ENCODE peak calls at places on chromosomes 3 and 15, in eight cellular contexts. X is GM06990; H is tibial artery; Y is BJ; D is brain microvascular endothelial cell; I is CD8-positive, alpha-beta T cell; O is natural killer cell; L is body of pancreas. R is an unnamed sample.

GRCh38 chr15:97504031-97504430 is 456.5 kb upstream of the ARRDC4 start:
- DNase-seq in X (no peak), H (no peak), Y (no peak), D (peak), I (no peak), O (no peak), L (no peak), R (no peak)

GRCh38 chr3:183114779-183115178 is 15.5 kb upstream of the MCCC1 start:
- DNase-seq in X (no peak), H (no peak), Y (no peak), D (no peak), I (no peak), O (no peak), L (no peak), R (no peak)

GRCh38 chr3:43260412-43260811 is 25.9 kb upstream of the SNRK start:
- DNase-seq in X (no peak), H (no peak), Y (no peak), D (peak), I (no peak), O (no peak), L (no peak), R (no peak)

GRCh38 chr15:65638681-65639089 is 16.9 kb downstream of the SLC24A1 start:
- DNase-seq in X (no peak), H (no peak), Y (peak), D (peak), I (peak), O (no peak), L (peak), R (no peak)

GRCh38 chr3:123757281-123757940 is 126.7 kb downstream of the MYLK start:
- DNase-seq in X (no peak), H (peak), Y (no peak), D (no peak), I (no peak), O (no peak), L (peak), R (peak)

GRCh38 chr15:57540736-57541135 is 51.0 kb upstream of the MYZAP start:
- DNase-seq in X (peak), H (no peak), Y (no peak), D (no peak), I (no peak), O (no peak), L (no peak), R (no peak)

GRCh38 chr15:101050647-101051290 is 131.6 kb downstream of the LRRK1 start:
- DNase-seq in X (no peak), H (peak), Y (no peak), D (no peak), I (no peak), O (peak), L (no peak), R (no peak)

GRCh38 chr3:57100046-57100695 is 39.7 kb downstream of the SPATA12 start:
- DNase-seq in X (no peak), H (peak), Y (peak), D (peak), I (peak), O (peak), L (peak), R (no peak)

GRCh38 chr3:126341755-126342150 is 15.5 kb downstream of the KLF15 start:
- DNase-seq in X (no peak), H (peak), Y (no peak), D (no peak), I (no peak), O (peak), L (no peak), R (no peak)

GRCh38 chr3:154954750-154955149 is 125.4 kb upstream of the MME start:
- DNase-seq in X (no peak), H (no peak), Y (no peak), D (peak), I (no peak), O (no peak), L (no peak), R (no peak)

GRCh38 chr3:14791343-14791945 is 27.3 kb upstream of the FGD5 start:
- DNase-seq in X (peak), H (peak), Y (no peak), D (peak), I (peak), O (no peak), L (peak), R (peak)

GRCh38 chr3:55329849-55330248 is 157.3 kb downstream of the WNT5A start:
- DNase-seq in X (no peak), H (no peak), Y (peak), D (peak), I (no peak), O (no peak), L (no peak), R (no peak)

GRCh38 chr15:57680021-57680420 is 26.5 kb upstream of the POLR2M start:
- DNase-seq in X (no peak), H (no peak), Y (peak), D (peak), I (no peak), O (no peak), L (no peak), R (no peak)

GRCh38 chr3:102178817-102179216 is 256.0 kb upstream of the ZPLD1 start:
- DNase-seq in X (no peak), H (no peak), Y (no peak), D (no peak), I (no peak), O (no peak), L (no peak), R (no peak)

GRCh38 chr15:24955549-24955929 is 752 bp downstream of the SNRPN start:
- DNase-seq in X (peak), H (peak), Y (no peak), D (no peak), I (no peak), O (peak), L (peak), R (peak)

GRCh38 chr3:160475889-160476288 is 26.3 kb upstream of the TRIM59 start:
- DNase-seq in X (no peak), H (no peak), Y (no peak), D (no peak), I (no peak), O (no peak), L (no peak), R (no peak)

GRCh38 chr3:54917172-54917571 is 10.7 kb downstream of the LRTM1 start:
- DNase-seq in X (no peak), H (no peak), Y (peak), D (no peak), I (no peak), O (no peak), L (no peak), R (no peak)

GRCh38 chr3:60316121-60316783 is 935.0 kb downstream of the FHIT start:
- DNase-seq in X (no peak), H (no peak), Y (no peak), D (no peak), I (no peak), O (no peak), L (no peak), R (no peak)

GRCh38 chr3:151327571-151328198 is 1.7 kb downstream of the P2RY13 start:
- DNase-seq in X (no peak), H (no peak), Y (no peak), D (no peak), I (no peak), O (no peak), L (no peak), R (no peak)

DNA sequence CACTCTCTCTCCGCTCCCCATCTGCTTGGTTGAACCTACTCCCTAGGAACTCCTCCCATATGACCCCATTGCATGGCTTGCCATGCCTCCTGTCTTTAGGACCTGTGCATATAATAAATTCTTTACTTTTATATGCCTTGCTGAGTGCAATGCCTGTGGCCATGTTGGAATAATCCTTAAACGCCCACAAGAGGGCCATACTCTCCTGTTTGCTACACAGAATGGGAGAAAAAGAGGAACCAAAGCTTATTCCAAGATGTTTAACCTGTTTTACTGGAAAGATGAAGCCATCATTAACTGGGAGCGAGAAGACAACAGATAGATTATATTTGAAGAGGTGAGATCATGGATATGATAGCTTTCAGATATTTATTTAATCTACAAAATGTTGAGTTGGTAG is 1097.8 kb downstream of the NAALADL2 start:
- DNase-seq in X (no peak), H (no peak), Y (no peak), D (no peak), I (no peak), O (no peak), L (no peak), R (no peak)
- TF ChIP-seq CTCF in X (no peak), H (no peak), Y (peak), D (peak), I (no peak), O (no peak), L (no peak), R (peak)

GRCh38 chr3:191328963-191329653 is at the start of gene CCDC50:
- DNase-seq in X (peak), H (peak), Y (no peak), D (peak), I (peak), O (peak), L (peak), R (peak)
- TF ChIP-seq CTCF in X (no peak), H (no peak), Y (no peak), D (no peak), I (no peak), O (no peak), L (no peak), R (peak)

DNA sequence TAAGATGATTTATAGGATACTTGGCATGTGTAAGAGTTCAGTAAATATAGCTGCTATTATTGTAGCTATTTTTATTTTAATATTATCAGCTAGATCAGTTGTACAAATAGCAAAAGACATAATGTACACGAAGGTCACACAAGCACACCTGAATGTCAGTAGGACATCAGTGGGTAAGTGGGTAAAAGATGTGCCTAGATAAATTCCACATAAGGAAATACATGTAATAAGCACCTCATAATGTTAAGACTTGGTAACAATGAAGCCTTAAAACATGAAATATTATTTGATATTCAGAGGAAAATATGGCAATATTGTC is 41.5 kb downstream of the ABHD2 start:
- DNase-seq in X (no peak), H (no peak), Y (no peak), D (no peak), I (no peak), O (no peak), L (no peak), R (no peak)
- TF ChIP-seq CTCF in X (no peak), H (no peak), Y (no peak), D (no peak), I (peak), O (no peak), L (no peak), R (no peak)

DNA sequence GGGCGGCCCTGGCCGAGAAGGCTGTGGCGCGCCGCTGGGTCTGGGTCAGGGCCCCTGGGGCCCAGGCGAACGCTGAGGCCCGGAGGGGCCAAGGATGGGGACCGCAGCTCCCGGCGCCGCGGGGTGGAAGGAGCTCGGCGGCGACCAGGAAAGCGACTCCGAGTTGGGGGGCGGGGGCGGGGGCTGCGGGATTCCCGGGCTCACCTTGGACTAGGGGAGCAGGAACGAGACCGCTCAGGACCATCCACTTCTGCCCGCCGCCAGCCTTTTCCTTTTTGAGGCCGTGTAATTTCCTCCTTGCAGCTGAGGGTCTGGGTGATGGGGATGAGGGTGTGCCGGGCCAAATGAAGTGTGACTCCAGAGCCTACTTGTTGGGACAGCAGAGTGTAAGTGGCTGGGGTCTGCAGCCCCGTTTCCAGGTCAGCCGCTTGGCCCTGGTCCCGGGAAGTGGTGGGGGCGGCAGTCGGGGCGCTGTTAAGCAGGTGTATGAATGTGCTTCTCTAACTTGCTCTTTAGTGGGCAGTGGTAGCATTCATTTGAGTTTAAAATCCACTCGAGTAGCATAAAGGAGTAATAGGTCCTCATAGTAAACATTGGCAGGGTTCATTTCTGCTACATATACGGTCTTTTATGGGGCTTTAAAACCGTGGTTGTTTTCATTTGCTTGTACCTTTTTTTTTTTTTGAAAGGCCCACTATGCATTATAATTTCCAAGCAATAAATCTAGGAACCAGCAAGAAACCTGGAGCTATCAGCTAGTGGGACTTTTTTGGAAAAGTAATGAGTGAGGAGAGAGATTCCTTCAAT is 717 bp downstream of the PXK start:
- DNase-seq in X (peak), H (peak), Y (no peak), D (no peak), I (peak), O (peak), L (peak), R (no peak)
- TF ChIP-seq CTCF in X (peak), H (no peak), Y (no peak), D (peak), I (no peak), O (no peak), L (no peak), R (no peak)

R was measured in left ventricle myocardium inferior.